ENCODE peak calls at places on chromosomes 13 and 19, in five cellular contexts. One of them, this sample, is unnamed.
A peak's percentile ranks its signal among the peaks of the same experiment; 100 is the strongest.

GRCh38 chr19:29805026-29805925 is 6.5 kb upstream of the CCNE1 start:
- DNase-seq in fibroblast of lung: no peak
- DNase-seq in tibial nerve: no peak
- DNase-seq in iPS DF 6.9: no peak
- DNase-seq in AG04450: no peak
- DNase-seq in this sample: no peak

GRCh38 chr13:47175172-47175806 is 278.4 kb upstream of the HTR2A start:
- DNase-seq in AG04450: peak; percentile 74
- DNase-seq in tibial nerve: no peak
- DNase-seq in iPS DF 6.9: no peak
- DNase-seq in fibroblast of lung: peak; percentile 96
- DNase-seq in this sample: no peak

GRCh38 chr19:51372649-51373504 is at the start of gene NKG7:
- DNase-seq in AG04450: no peak
- DNase-seq in fibroblast of lung: no peak
- DNase-seq in iPS DF 6.9: no peak
- DNase-seq in tibial nerve: no peak
- DNase-seq in this sample: no peak

GRCh38 chr13:52862358-52863206 is 14.1 kb upstream of the PCDH8 start:
- DNase-seq in tibial nerve: no peak
- DNase-seq in fibroblast of lung: no peak
- DNase-seq in iPS DF 6.9: no peak
- DNase-seq in AG04450: no peak
- DNase-seq in this sample: no peak

GRCh38 chr19:1284979-1285736 is 515 bp upstream of the EFNA2 start:
- DNase-seq in iPS DF 6.9: no peak
- DNase-seq in tibial nerve: no peak
- DNase-seq in fibroblast of lung: no peak
- DNase-seq in AG04450: no peak
- DNase-seq in this sample: no peak

GRCh38 chr13:50735071-50735470 is 108.4 kb downstream of the DLEU7 start:
- DNase-seq in iPS DF 6.9: no peak
- DNase-seq in fibroblast of lung: no peak
- DNase-seq in AG04450: no peak
- DNase-seq in tibial nerve: no peak
- DNase-seq in this sample: no peak

GRCh38 chr19:19067276-19068072 is 3.7 kb downstream of the SLC25A42 start:
- DNase-seq in iPS DF 6.9: no peak
- DNase-seq in AG04450: no peak
- DNase-seq in fibroblast of lung: no peak
- DNase-seq in tibial nerve: no peak
- DNase-seq in this sample: no peak

GRCh38 chr13:77692746-77693448 is 4.6 kb upstream of the SLAIN1 start:
- DNase-seq in tibial nerve: no peak
- DNase-seq in fibroblast of lung: no peak
- DNase-seq in iPS DF 6.9: no peak
- DNase-seq in AG04450: no peak
- DNase-seq in this sample: no peak

GRCh38 chr19:42469311-42470239 is 26.8 kb upstream of the CXCL17 start:
- DNase-seq in AG04450: no peak
- DNase-seq in tibial nerve: no peak
- DNase-seq in fibroblast of lung: no peak
- DNase-seq in iPS DF 6.9: no peak
- DNase-seq in this sample: no peak

GRCh38 chr13:74641586-74641985 is 507.4 kb upstream of the KLF12 start:
- DNase-seq in AG04450: peak; percentile 24
- DNase-seq in iPS DF 6.9: no peak
- DNase-seq in tibial nerve: no peak
- DNase-seq in fibroblast of lung: peak; percentile 55
- DNase-seq in this sample: no peak

GRCh38 chr13:57601536-57601935 is 30.0 kb upstream of the PCDH17 start:
- DNase-seq in tibial nerve: no peak
- DNase-seq in AG04450: no peak
- DNase-seq in iPS DF 6.9: no peak
- DNase-seq in fibroblast of lung: no peak
- DNase-seq in this sample: no peak

GRCh38 chr13:35768126-35768525 is 291.6 kb upstream of the MAB21L1 start:
- DNase-seq in AG04450: no peak
- DNase-seq in iPS DF 6.9: no peak
- DNase-seq in tibial nerve: no peak
- DNase-seq in fibroblast of lung: no peak
- DNase-seq in this sample: no peak

GRCh38 chr19:10577951-10578350 is 9.2 kb downstream of the AP1M2 start:
- DNase-seq in tibial nerve: no peak
- DNase-seq in AG04450: no peak
- DNase-seq in fibroblast of lung: no peak
- DNase-seq in iPS DF 6.9: no peak
- DNase-seq in this sample: no peak

GRCh38 chr19:42254850-42255765 is at the start of gene ERF:
- DNase-seq in fibroblast of lung: peak; percentile 87
- DNase-seq in iPS DF 6.9: no peak
- DNase-seq in AG04450: peak; percentile 58
- DNase-seq in tibial nerve: peak; percentile 95
- DNase-seq in this sample: peak; percentile 84

GRCh38 chr19:31314849-31315620 is 34.2 kb downstream of the TSHZ3 start:
- DNase-seq in tibial nerve: no peak
- DNase-seq in fibroblast of lung: no peak
- DNase-seq in iPS DF 6.9: no peak
- DNase-seq in AG04450: no peak
- DNase-seq in this sample: no peak

GRCh38 chr13:60329221-60329983 is 67.6 kb upstream of the TDRD3 start:
- DNase-seq in fibroblast of lung: peak; percentile 32
- DNase-seq in iPS DF 6.9: peak; percentile 54
- DNase-seq in AG04450: no peak
- DNase-seq in tibial nerve: no peak
- DNase-seq in this sample: no peak

GRCh38 chr13:25253702-25254101 is 33.6 kb downstream of the MTMR6 start:
- DNase-seq in fibroblast of lung: no peak
- DNase-seq in iPS DF 6.9: no peak
- DNase-seq in tibial nerve: no peak
- DNase-seq in AG04450: no peak
- DNase-seq in this sample: no peak

GRCh38 chr19:38264486-38265212 is at the start of gene SPINT2:
- DNase-seq in iPS DF 6.9: peak; percentile 64
- DNase-seq in AG04450: no peak
- DNase-seq in tibial nerve: no peak
- DNase-seq in fibroblast of lung: no peak
- DNase-seq in this sample: no peak

GRCh38 chr19:21569497-21569870 is 64.1 kb downstream of the ZNF429 start:
- DNase-seq in tibial nerve: no peak
- DNase-seq in AG04450: no peak
- DNase-seq in fibroblast of lung: peak; percentile 57
- DNase-seq in iPS DF 6.9: no peak
- DNase-seq in this sample: peak; percentile 70

GRCh38 chr19:46755077-46755852 is 9.0 kb upstream of the STRN4 start:
- DNase-seq in tibial nerve: no peak
- DNase-seq in AG04450: peak; percentile 24
- DNase-seq in fibroblast of lung: peak; percentile 88
- DNase-seq in iPS DF 6.9: no peak
- DNase-seq in this sample: no peak

GRCh38 chr13:50080158-50080855 is 65.1 kb downstream of the KCNRG start:
- DNase-seq in AG04450: no peak
- DNase-seq in iPS DF 6.9: no peak
- DNase-seq in fibroblast of lung: peak; percentile 65
- DNase-seq in tibial nerve: no peak
- DNase-seq in this sample: no peak

GRCh38 chr19:49344516-49345423 is 9.6 kb downstream of the CD37 start:
- DNase-seq in fibroblast of lung: no peak
- DNase-seq in AG04450: no peak
- DNase-seq in iPS DF 6.9: no peak
- DNase-seq in tibial nerve: no peak
- DNase-seq in this sample: no peak

GRCh38 chr19:49349567-49349966 is 12.6 kb downstream of the TEAD2 start:
- DNase-seq in iPS DF 6.9: no peak
- DNase-seq in tibial nerve: no peak
- DNase-seq in AG04450: no peak
- DNase-seq in fibroblast of lung: no peak
- DNase-seq in this sample: no peak

GRCh38 chr19:49347835-49348234 is 12.6 kb downstream of the CD37 start:
- DNase-seq in fibroblast of lung: peak; percentile 76
- DNase-seq in iPS DF 6.9: no peak
- DNase-seq in tibial nerve: no peak
- DNase-seq in AG04450: no peak
- DNase-seq in this sample: no peak

GRCh38 chr19:49347191-49347590 is 12.0 kb downstream of the CD37 start:
- DNase-seq in AG04450: no peak
- DNase-seq in fibroblast of lung: no peak
- DNase-seq in tibial nerve: no peak
- DNase-seq in iPS DF 6.9: no peak
- DNase-seq in this sample: no peak

DNA sequence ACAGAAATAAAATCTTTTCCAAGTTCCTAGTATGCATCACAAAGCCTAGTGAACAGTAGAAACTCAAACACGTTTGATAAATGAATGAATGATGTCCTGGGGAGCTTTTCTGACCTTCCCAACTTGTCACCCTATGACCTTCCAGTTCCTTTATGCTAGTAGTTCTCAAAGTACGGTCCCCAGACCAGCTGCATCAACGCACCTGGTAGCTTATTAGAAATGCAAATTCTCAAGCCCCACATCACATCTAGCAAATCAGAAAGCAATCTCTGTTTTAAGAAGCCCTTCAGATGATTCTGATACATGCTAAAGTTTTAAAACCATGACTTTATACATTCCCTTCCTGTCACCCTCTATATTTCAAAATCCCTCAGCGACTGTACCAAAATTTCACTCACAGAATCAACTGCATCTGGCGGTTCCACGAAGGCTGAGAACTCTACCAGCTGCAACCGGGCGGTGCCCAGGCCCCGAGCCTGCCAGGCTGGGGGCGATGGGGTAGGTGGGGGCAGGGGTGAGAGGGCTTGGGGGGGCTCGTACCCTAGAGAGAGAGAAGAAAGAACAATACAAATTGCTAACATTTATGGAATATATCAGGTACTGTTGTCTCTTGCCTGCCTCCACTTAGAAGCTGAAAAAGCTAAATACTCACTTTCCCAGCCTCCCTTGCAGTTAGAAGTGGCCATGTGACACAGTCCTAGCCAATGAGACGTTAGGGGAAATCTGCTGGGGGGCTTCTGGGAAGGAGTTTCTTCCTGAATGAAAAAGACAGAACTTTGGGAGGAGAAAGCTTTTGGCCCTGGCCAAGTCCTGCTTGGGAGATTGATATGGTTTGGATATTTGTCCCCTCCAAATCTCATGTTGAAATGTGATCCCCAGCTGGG is 13.3 kb downstream of the CD37 start:
- DNase-seq in iPS DF 6.9: no peak
- DNase-seq in fibroblast of lung: no peak
- DNase-seq in tibial nerve: no peak
- DNase-seq in AG04450: no peak
- DNase-seq in this sample: no peak
- H3K27ac ChIP-seq in iPS DF 6.9: no peak overlapping the region
- H3K27ac ChIP-seq in fibroblast of lung: no peak overlapping the region
- H3K27ac ChIP-seq in tibial nerve: no peak overlapping the region
- H3K27ac ChIP-seq in AG04450: no peak overlapping the region
- H3K27ac ChIP-seq in this sample: no peak overlapping the region

GRCh38 chr19:56476093-56476492 is 1.1 kb downstream of the ZNF667 start:
- DNase-seq in fibroblast of lung: no peak
- DNase-seq in iPS DF 6.9: no peak
- DNase-seq in tibial nerve: no peak
- DNase-seq in AG04450: no peak
- DNase-seq in this sample: peak; percentile 1

GRCh38 chr19:56476671-56477428 is at the start of gene ZNF667:
- DNase-seq in tibial nerve: peak; percentile 16
- DNase-seq in fibroblast of lung: peak; percentile 18
- DNase-seq in iPS DF 6.9: no peak
- DNase-seq in AG04450: no peak
- DNase-seq in this sample: peak; percentile 48

DNA sequence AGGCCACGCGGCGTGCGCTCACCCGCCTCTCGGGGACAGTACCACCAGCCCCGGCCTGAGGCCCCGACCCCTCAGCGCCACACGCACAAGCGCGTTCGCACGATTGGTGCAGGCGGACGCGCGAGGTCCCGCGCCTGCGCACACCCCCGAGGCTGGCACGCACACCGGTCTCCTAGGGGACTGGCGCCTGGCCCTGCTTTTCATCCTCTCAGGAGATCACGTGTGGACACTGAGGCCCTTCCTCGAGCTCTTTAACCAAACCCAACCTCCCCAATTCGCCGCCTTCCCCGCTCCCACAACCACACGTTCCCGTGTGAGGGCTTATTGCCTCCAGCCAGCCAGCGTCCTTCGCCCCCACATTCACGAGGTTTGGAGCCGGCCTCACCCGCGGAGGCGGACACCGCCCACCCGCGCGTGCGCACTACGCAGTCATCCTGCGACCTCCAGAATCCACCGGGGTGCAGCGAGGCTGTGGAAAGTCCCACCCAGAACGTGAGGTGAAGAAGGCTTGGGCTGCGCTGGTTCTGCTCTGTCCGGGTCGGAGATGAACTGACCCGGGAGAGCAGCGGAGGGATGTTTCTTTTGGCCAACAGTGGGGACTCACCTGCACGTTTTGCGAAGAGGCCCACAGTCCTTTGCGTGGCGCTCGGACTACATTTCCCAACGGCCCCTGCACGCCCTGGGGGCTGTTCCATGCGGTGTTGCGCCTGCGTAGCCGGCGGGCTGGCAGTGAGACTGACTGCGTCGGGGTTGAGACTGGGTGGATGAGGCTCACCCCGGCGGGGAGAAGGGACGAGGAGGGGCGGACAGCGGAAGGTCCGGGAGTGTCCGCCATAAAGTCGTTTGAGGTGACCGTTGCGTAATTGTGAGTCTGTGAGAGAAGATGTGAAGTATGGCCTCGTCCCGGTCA is 539 bp upstream of the ZNF667 start:
- DNase-seq in tibial nerve: peak; percentile 63
- DNase-seq in fibroblast of lung: peak; percentile 93
- DNase-seq in iPS DF 6.9: peak; percentile 87
- DNase-seq in AG04450: peak; percentile 74
- DNase-seq in this sample: peak; percentile 90
- H3K27ac ChIP-seq in tibial nerve: peak overlapping the region; percentile 93
- H3K27ac ChIP-seq in fibroblast of lung: peak overlapping the region; percentile 75
- H3K27ac ChIP-seq in iPS DF 6.9: no peak overlapping the region
- H3K27ac ChIP-seq in AG04450: peak overlapping the region; percentile 78
- H3K27ac ChIP-seq in this sample: peak overlapping the region; percentile 91

GRCh38 chr19:55248166-55248675 is 10.6 kb downstream of the PPP6R1 start:
- DNase-seq in AG04450: no peak
- DNase-seq in tibial nerve: no peak
- DNase-seq in fibroblast of lung: no peak
- DNase-seq in iPS DF 6.9: no peak
- DNase-seq in this sample: no peak
- H3K27ac ChIP-seq in AG04450: no peak overlapping the region
- H3K27ac ChIP-seq in tibial nerve: no peak overlapping the region
- H3K27ac ChIP-seq in fibroblast of lung: peak overlapping the region; percentile 1
- H3K27ac ChIP-seq in iPS DF 6.9: no peak overlapping the region
- H3K27ac ChIP-seq in this sample: no peak overlapping the region

GRCh38 chr19:9076886-9077285 is 10.0 kb upstream of the OR1M1 start:
- DNase-seq in tibial nerve: no peak
- DNase-seq in fibroblast of lung: no peak
- DNase-seq in iPS DF 6.9: no peak
- DNase-seq in AG04450: no peak
- DNase-seq in this sample: no peak

GRCh38 chr19:9078651-9079050 is 8.2 kb upstream of the OR1M1 start:
- DNase-seq in fibroblast of lung: no peak
- DNase-seq in tibial nerve: no peak
- DNase-seq in AG04450: no peak
- DNase-seq in iPS DF 6.9: no peak
- DNase-seq in this sample: no peak

GRCh38 chr19:9070066-9070465 is 16.8 kb upstream of the OR1M1 start:
- DNase-seq in AG04450: no peak
- DNase-seq in tibial nerve: no peak
- DNase-seq in iPS DF 6.9: no peak
- DNase-seq in fibroblast of lung: no peak
- DNase-seq in this sample: no peak

GRCh38 chr19:9073806-9074205 is 13.1 kb upstream of the OR1M1 start:
- DNase-seq in tibial nerve: no peak
- DNase-seq in iPS DF 6.9: no peak
- DNase-seq in fibroblast of lung: no peak
- DNase-seq in AG04450: no peak
- DNase-seq in this sample: no peak

GRCh38 chr19:9075064-9075964 is 11.5 kb upstream of the OR1M1 start:
- DNase-seq in tibial nerve: peak; percentile 30
- DNase-seq in fibroblast of lung: peak; percentile 92
- DNase-seq in AG04450: peak; percentile 39
- DNase-seq in iPS DF 6.9: no peak
- DNase-seq in this sample: peak; percentile 65
- H3K27ac ChIP-seq in tibial nerve: no peak overlapping the region
- H3K27ac ChIP-seq in fibroblast of lung: no peak overlapping the region
- H3K27ac ChIP-seq in AG04450: no peak overlapping the region
- H3K27ac ChIP-seq in iPS DF 6.9: no peak overlapping the region
- H3K27ac ChIP-seq in this sample: no peak overlapping the region

This sample was measured in substantia nigra.